ENCODE peak calls at places on chromosomes 4 and X, in ten cellular contexts. One of them, this sample, is unnamed.

GRCh38 chr4:145881991-145882390 is 56.6 kb downstream of the ZNF827 start:
- DNase-seq in A172: no peak
- DNase-seq in IMR-90: no peak
- DNase-seq in cardiac muscle cell: no peak
- DNase-seq in endothelial cell of umbilical vein: no peak
- DNase-seq in C1 segment of cervical spinal cord: no peak
- DNase-seq in NCI-H345: peak; percentile 85
- DNase-seq in HTR-8/SVneo: no peak
- DNase-seq in stimulated activated CD4-positive, alpha-beta T cell treated with anti-CD3 and anti-CD28 coated beads, Interleukin-15, amount 100 ng/mL, for 1 hour: no peak
- DNase-seq in AG09319: no peak
- DNase-seq in this sample: peak; percentile 97

GRCh38 chrX:153665726-153666306 is 7.8 kb downstream of the PNCK start:
- DNase-seq in A172: no peak
- DNase-seq in IMR-90: no peak
- DNase-seq in cardiac muscle cell: no peak
- DNase-seq in endothelial cell of umbilical vein: no peak
- DNase-seq in C1 segment of cervical spinal cord: no peak
- DNase-seq in NCI-H345: no peak
- DNase-seq in HTR-8/SVneo: no peak
- DNase-seq in stimulated activated CD4-positive, alpha-beta T cell treated with anti-CD3 and anti-CD28 coated beads, Interleukin-15, amount 100 ng/mL, for 1 hour: no peak
- DNase-seq in AG09319: no peak
- DNase-seq in this sample: no peak

GRCh38 chr4:38424171-38424871 is 239.7 kb upstream of the KLF3 start:
- DNase-seq in A172: no peak
- DNase-seq in IMR-90: no peak
- DNase-seq in cardiac muscle cell: no peak
- DNase-seq in endothelial cell of umbilical vein: peak; percentile 4
- DNase-seq in C1 segment of cervical spinal cord: no peak
- DNase-seq in NCI-H345: no peak
- DNase-seq in HTR-8/SVneo: no peak
- DNase-seq in stimulated activated CD4-positive, alpha-beta T cell treated with anti-CD3 and anti-CD28 coated beads, Interleukin-15, amount 100 ng/mL, for 1 hour: no peak
- DNase-seq in AG09319: no peak
- DNase-seq in this sample: no peak

GRCh38 chrX:38864165-38864564 is 62.9 kb downstream of the MID1IP1 start:
- DNase-seq in A172: no peak
- DNase-seq in IMR-90: peak; percentile 20
- DNase-seq in cardiac muscle cell: peak; percentile 68
- DNase-seq in endothelial cell of umbilical vein: no peak
- DNase-seq in C1 segment of cervical spinal cord: no peak
- DNase-seq in NCI-H345: no peak
- DNase-seq in HTR-8/SVneo: no peak
- DNase-seq in stimulated activated CD4-positive, alpha-beta T cell treated with anti-CD3 and anti-CD28 coated beads, Interleukin-15, amount 100 ng/mL, for 1 hour: no peak
- DNase-seq in AG09319: no peak
- DNase-seq in this sample: no peak

GRCh38 chr4:40630335-40631021 is 814 bp upstream of the RBM47 start:
- DNase-seq in A172: no peak
- DNase-seq in IMR-90: no peak
- DNase-seq in cardiac muscle cell: no peak
- DNase-seq in endothelial cell of umbilical vein: no peak
- DNase-seq in C1 segment of cervical spinal cord: no peak
- DNase-seq in NCI-H345: no peak
- DNase-seq in HTR-8/SVneo: no peak
- DNase-seq in stimulated activated CD4-positive, alpha-beta T cell treated with anti-CD3 and anti-CD28 coated beads, Interleukin-15, amount 100 ng/mL, for 1 hour: no peak
- DNase-seq in AG09319: no peak
- DNase-seq in this sample: peak; percentile 74

GRCh38 chrX:8748855-8749254 is 16.9 kb upstream of the ANOS1 start:
- DNase-seq in A172: peak; percentile 32
- DNase-seq in IMR-90: peak; percentile 43
- DNase-seq in cardiac muscle cell: peak; percentile 44
- DNase-seq in endothelial cell of umbilical vein: peak; percentile 22
- DNase-seq in C1 segment of cervical spinal cord: no peak
- DNase-seq in NCI-H345: peak; percentile 27
- DNase-seq in HTR-8/SVneo: peak; percentile 25
- DNase-seq in stimulated activated CD4-positive, alpha-beta T cell treated with anti-CD3 and anti-CD28 coated beads, Interleukin-15, amount 100 ng/mL, for 1 hour: no peak
- DNase-seq in AG09319: no peak
- DNase-seq in this sample: peak; percentile 52

GRCh38 chr4:77169496-77169895 is 12.5 kb downstream of the CCNG2 start:
- DNase-seq in A172: no peak
- DNase-seq in IMR-90: peak; percentile 67
- DNase-seq in cardiac muscle cell: peak; percentile 25
- DNase-seq in endothelial cell of umbilical vein: no peak
- DNase-seq in C1 segment of cervical spinal cord: no peak
- DNase-seq in NCI-H345: no peak
- DNase-seq in HTR-8/SVneo: no peak
- DNase-seq in stimulated activated CD4-positive, alpha-beta T cell treated with anti-CD3 and anti-CD28 coated beads, Interleukin-15, amount 100 ng/mL, for 1 hour: no peak
- DNase-seq in AG09319: no peak
- DNase-seq in this sample: no peak

GRCh38 chr4:84971319-84971932 is 4.9 kb upstream of the WDFY3 start:
- DNase-seq in A172: peak; percentile 53
- DNase-seq in IMR-90: peak; percentile 70
- DNase-seq in cardiac muscle cell: peak; percentile 71
- DNase-seq in endothelial cell of umbilical vein: peak; percentile 63
- DNase-seq in C1 segment of cervical spinal cord: no peak
- DNase-seq in NCI-H345: peak; percentile 46
- DNase-seq in HTR-8/SVneo: peak; percentile 24
- DNase-seq in stimulated activated CD4-positive, alpha-beta T cell treated with anti-CD3 and anti-CD28 coated beads, Interleukin-15, amount 100 ng/mL, for 1 hour: no peak
- DNase-seq in AG09319: peak; percentile 30
- DNase-seq in this sample: peak; percentile 56

GRCh38 chrX:111041018-111041462 is 55.0 kb upstream of the PAK3 start:
- DNase-seq in A172: peak; percentile 52
- DNase-seq in IMR-90: peak; percentile 90
- DNase-seq in cardiac muscle cell: peak; percentile 91
- DNase-seq in endothelial cell of umbilical vein: no peak
- DNase-seq in C1 segment of cervical spinal cord: no peak
- DNase-seq in NCI-H345: no peak
- DNase-seq in HTR-8/SVneo: no peak
- DNase-seq in stimulated activated CD4-positive, alpha-beta T cell treated with anti-CD3 and anti-CD28 coated beads, Interleukin-15, amount 100 ng/mL, for 1 hour: no peak
- DNase-seq in AG09319: peak; percentile 58
- DNase-seq in this sample: no peak

GRCh38 chrX:2220829-2221567 is 279.8 kb downstream of the DHRSX start:
- DNase-seq in A172: no peak
- DNase-seq in IMR-90: no peak
- DNase-seq in cardiac muscle cell: no peak
- DNase-seq in endothelial cell of umbilical vein: no peak
- DNase-seq in C1 segment of cervical spinal cord: no peak
- DNase-seq in NCI-H345: no peak
- DNase-seq in HTR-8/SVneo: no peak
- DNase-seq in stimulated activated CD4-positive, alpha-beta T cell treated with anti-CD3 and anti-CD28 coated beads, Interleukin-15, amount 100 ng/mL, for 1 hour: no peak
- DNase-seq in AG09319: no peak
- DNase-seq in this sample: no peak

GRCh38 chrX:71215335-71215912 is 7.6 kb upstream of the GJB1 start:
- DNase-seq in A172: no peak
- DNase-seq in IMR-90: no peak
- DNase-seq in cardiac muscle cell: no peak
- DNase-seq in endothelial cell of umbilical vein: no peak
- DNase-seq in C1 segment of cervical spinal cord: no peak
- DNase-seq in NCI-H345: no peak
- DNase-seq in HTR-8/SVneo: no peak
- DNase-seq in stimulated activated CD4-positive, alpha-beta T cell treated with anti-CD3 and anti-CD28 coated beads, Interleukin-15, amount 100 ng/mL, for 1 hour: no peak
- DNase-seq in AG09319: no peak
- DNase-seq in this sample: no peak

GRCh38 chrX:46251755-46252154 is 293.5 kb downstream of the ZNF674 start:
- DNase-seq in A172: peak; percentile 59
- DNase-seq in IMR-90: peak; percentile 13
- DNase-seq in cardiac muscle cell: peak; percentile 27
- DNase-seq in endothelial cell of umbilical vein: no peak
- DNase-seq in C1 segment of cervical spinal cord: no peak
- DNase-seq in NCI-H345: no peak
- DNase-seq in HTR-8/SVneo: peak; percentile 43
- DNase-seq in stimulated activated CD4-positive, alpha-beta T cell treated with anti-CD3 and anti-CD28 coated beads, Interleukin-15, amount 100 ng/mL, for 1 hour: no peak
- DNase-seq in AG09319: no peak
- DNase-seq in this sample: no peak

GRCh38 chrX:43956034-43956433 is 17.2 kb downstream of the NDP start:
- DNase-seq in A172: no peak
- DNase-seq in IMR-90: no peak
- DNase-seq in cardiac muscle cell: no peak
- DNase-seq in endothelial cell of umbilical vein: no peak
- DNase-seq in C1 segment of cervical spinal cord: no peak
- DNase-seq in NCI-H345: no peak
- DNase-seq in HTR-8/SVneo: no peak
- DNase-seq in stimulated activated CD4-positive, alpha-beta T cell treated with anti-CD3 and anti-CD28 coated beads, Interleukin-15, amount 100 ng/mL, for 1 hour: no peak
- DNase-seq in AG09319: no peak
- DNase-seq in this sample: no peak

GRCh38 chrX:8913665-8914409 is 112.7 kb upstream of the FAM9A start:
- DNase-seq in A172: no peak
- DNase-seq in IMR-90: peak; percentile 47
- DNase-seq in cardiac muscle cell: peak; percentile 83
- DNase-seq in endothelial cell of umbilical vein: no peak
- DNase-seq in C1 segment of cervical spinal cord: no peak
- DNase-seq in NCI-H345: no peak
- DNase-seq in HTR-8/SVneo: no peak
- DNase-seq in stimulated activated CD4-positive, alpha-beta T cell treated with anti-CD3 and anti-CD28 coated beads, Interleukin-15, amount 100 ng/mL, for 1 hour: no peak
- DNase-seq in AG09319: peak; percentile 32
- DNase-seq in this sample: no peak